ENCODE peak calls at places on chromosome 22, in five cellular contexts. O, N, A, W and G are unnamed samples.

GRCh38 chr22:50481440-50482106 is at the start of gene ADM2:
- DNase-seq in O (peak; percentile 59), N (no peak), A (peak; percentile 31), W (no peak), G (no peak)

GRCh38 chr22:30671071-30671470 is 3.4 kb upstream of the DUSP18 start:
- DNase-seq in O (no peak), N (no peak), A (no peak), W (no peak), G (no peak)

GRCh38 chr22:42111798-42112197 is 18.8 kb downstream of the CYP2D6 start:
- DNase-seq in O (no peak), N (no peak), A (no peak), W (no peak), G (no peak)

GRCh38 chr22:32788884-32789624 is 12.5 kb upstream of the TIMP3 start:
- DNase-seq in O (peak; percentile 74), N (no peak), A (peak; percentile 84), W (peak; percentile 72), G (no peak)

GRCh38 chr22:17946691-17947367 is 77.5 kb downstream of the MICAL3 start:
- DNase-seq in O (no peak), N (no peak), A (no peak), W (no peak), G (no peak)

GRCh38 chr22:32847067-32847491 is 45.6 kb downstream of the TIMP3 start:
- DNase-seq in O (peak; percentile 71), N (no peak), A (no peak), W (no peak), G (peak; percentile 40)

GRCh38 chr22:20116951-20117645 is at the start of gene TRMT2A:
- DNase-seq in O (peak; percentile 99), N (peak; percentile 99), A (peak; percentile 98), W (peak; percentile 98), G (peak; percentile 69)

GRCh38 chr22:30902496-30903357 is 65.8 kb downstream of the MORC2 start:
- DNase-seq in O (no peak), N (no peak), A (no peak), W (no peak), G (no peak)

GRCh38 chr22:38406617-38407016 is 48.4 kb downstream of the KCNJ4 start:
- DNase-seq in O (peak; percentile 59), N (no peak), A (peak; percentile 69), W (peak; percentile 26), G (no peak)

GRCh38 chr22:29152381-29153138 is 53.1 kb upstream of the EMID1 start:
- DNase-seq in O (no peak), N (no peak), A (no peak), W (no peak), G (no peak)

GRCh38 chr22:20810645-20811044 is 36.7 kb downstream of the SERPIND1 start:
- DNase-seq in O (no peak), N (no peak), A (no peak), W (no peak), G (no peak)

DNA sequence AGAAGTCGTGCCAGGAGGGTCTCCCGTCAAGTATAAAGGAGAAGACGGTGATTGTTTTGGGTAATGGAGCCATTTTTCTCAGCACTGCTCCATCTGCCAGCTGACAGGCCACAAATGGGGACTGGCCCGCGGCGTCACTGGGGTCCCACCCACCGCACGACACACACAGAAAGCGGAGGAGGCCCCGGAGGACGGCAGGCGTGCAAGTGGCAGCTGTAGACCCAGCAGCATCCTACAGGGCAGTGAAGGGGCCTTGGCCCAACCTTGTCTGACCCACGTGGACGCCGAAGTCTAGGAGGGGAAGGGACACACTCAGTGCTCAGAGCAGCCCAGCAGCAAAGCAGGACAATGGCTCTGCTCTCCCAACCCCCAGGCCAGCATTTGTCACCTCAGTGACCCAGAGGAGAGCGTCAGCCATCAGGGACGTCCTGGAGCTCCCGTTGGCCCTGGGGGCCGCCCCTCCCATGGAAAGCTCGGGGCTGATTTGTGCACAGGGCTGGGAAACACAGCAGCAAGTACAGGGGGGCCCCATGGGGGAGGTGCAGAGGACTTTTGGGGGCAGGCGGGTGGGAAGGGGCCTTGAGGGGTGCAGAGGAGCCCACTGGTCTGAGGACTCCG is 644.4 kb downstream of the BRD1 start:
- DNase-seq in O (no peak), N (no peak), A (no peak), W (no peak), G (no peak)
- H3K9me3 ChIP-seq in O (no peaks in the 10 kb centered on the region), N (peaks cover 22% of the 10 kb centered on the region), A (no peaks in the 10 kb centered on the region), W (peaks cover 78% of the 10 kb centered on the region), G (peaks cover 37% of the 10 kb centered on the region)

GRCh38 chr22:37365950-37366349 is 61.3 kb downstream of the ELFN2 start:
- DNase-seq in O (no peak), N (no peak), A (no peak), W (no peak), G (no peak)
- H3K9ac ChIP-seq in O (no peak overlapping the region), N (no peak overlapping the region), A (no peak overlapping the region), W (no peak overlapping the region), G (no peak overlapping the region)

DNA sequence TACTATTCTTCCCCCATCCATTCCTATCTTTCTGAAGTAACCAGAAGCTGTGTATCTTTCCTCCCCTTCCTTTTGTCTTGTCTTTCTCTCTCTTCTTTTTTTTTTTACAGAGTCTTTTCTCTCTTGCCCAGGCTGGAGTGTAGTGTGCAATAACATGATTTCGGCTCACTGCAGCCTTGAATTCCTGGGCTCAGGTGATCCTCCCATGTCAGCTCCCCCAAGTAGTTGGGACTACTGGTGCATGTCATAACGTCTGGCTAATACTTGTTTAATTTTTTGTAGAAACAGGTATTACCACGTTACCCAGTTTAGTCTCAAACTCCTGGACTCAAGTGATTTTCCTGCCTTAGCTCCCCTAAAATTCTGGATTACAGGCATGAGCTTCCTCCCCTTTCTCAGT is 86.5 kb downstream of the IGLL5 start:
- DNase-seq in O (no peak), N (no peak), A (no peak), W (no peak), G (no peak)
- H3K27me3 ChIP-seq in O (peaks cover under 1% of the 10 kb centered on the region), N (peaks cover 4% of the 10 kb centered on the region), A (no peaks in the 10 kb centered on the region), W (no peaks in the 10 kb centered on the region), G (no peaks in the 10 kb centered on the region)

GRCh38 chr22:47417699-47418098 is 655.2 kb downstream of the TBC1D22A start:
- DNase-seq in O (no peak), N (no peak), A (no peak), W (no peak), G (no peak)
- H3K9me3 ChIP-seq in O (no peaks in the 10 kb centered on the region), N (no peaks in the 10 kb centered on the region), A (no peaks in the 10 kb centered on the region), W (peaks cover 12% of the 10 kb centered on the region), G (peaks cover 1% of the 10 kb centered on the region)

GRCh38 chr22:27183474-27183873 is 526.1 kb downstream of the MIAT start:
- DNase-seq in O (no peak), N (no peak), A (no peak), W (no peak), G (no peak)
- H3K9ac ChIP-seq in O (no peak overlapping the region), N (no peak overlapping the region), A (no peak overlapping the region), W (no peak overlapping the region), G (no peak overlapping the region)

GRCh38 chr22:43419371-43420080 is 7.7 kb downstream of the MPPED1 start:
- DNase-seq in O (no peak), N (no peak), A (no peak), W (no peak), G (no peak)
- H3K27me3 ChIP-seq in O (peaks cover 48% of the 10 kb centered on the region), N (peaks cover 3% of the 10 kb centered on the region), A (peaks cover 2% of the 10 kb centered on the region), W (peaks cover 63% of the 10 kb centered on the region), G (peaks cover 58% of the 10 kb centered on the region)

GRCh38 chr22:49360746-49361145 is 466.9 kb downstream of the BRD1 start:
- DNase-seq in O (no peak), N (no peak), A (no peak), W (no peak), G (no peak)
- H3K9me3 ChIP-seq in O (no peaks in the 10 kb centered on the region), N (peaks cover 12% of the 10 kb centered on the region), A (no peaks in the 10 kb centered on the region), W (peaks cover 38% of the 10 kb centered on the region), G (peaks cover 3% of the 10 kb centered on the region)